ENCODE peak calls at places on chromosomes 11 and 22, in eight cellular contexts. B is tibial artery, G is left ventricle myocardium inferior, Q is heart right ventricle, A is stomach, K is left lung, P is OCI-LY7, V is adrenal gland. E is an unnamed sample.
A peak's percentile ranks its signal among the peaks of the same experiment; 100 is the strongest.

GRCh38 chr11:102560555-102561011 is 30.0 kb upstream of the MMP7 start:
- DNase-seq in K (no peak), B (peak; percentile 38), V (no peak), A (no peak), Q (no peak), P (peak; percentile 59), G (no peak), E (no peak)

GRCh38 chr11:125425601-125426000 is 70.5 kb downstream of the FEZ1 start:
- DNase-seq in K (no peak), B (peak; percentile 56), Q (peak; percentile 82), G (peak; percentile 76), A (no peak), V (no peak), P (no peak), E (no peak)

GRCh38 chr11:119664063-119664572 is 64.9 kb downstream of the NECTIN1 start:
- DNase-seq in V (no peak), B (no peak), Q (no peak), P (no peak), G (no peak), K (no peak), A (peak; percentile 56), E (no peak)

GRCh38 chr11:24373516-24373915 is 123.3 kb upstream of the LUZP2 start:
- DNase-seq in Q (no peak), V (no peak), A (no peak), K (no peak), B (no peak), G (no peak), P (no peak), E (no peak)

GRCh38 chr11:19453893-19454292 is 213.1 kb upstream of the E2F8 start:
- DNase-seq in B (peak; percentile 72), V (no peak), A (no peak), Q (no peak), P (no peak), K (no peak), G (no peak), E (no peak)

GRCh38 chr11:38927993-38928392 is 2330.0 kb upstream of the RAG2 start:
- DNase-seq in P (no peak), B (no peak), K (no peak), V (no peak), G (no peak), Q (no peak), A (no peak), E (no peak)

GRCh38 chr11:126871792-126872191 is 128.8 kb downstream of the KIRREL3 start:
- DNase-seq in A (no peak), B (no peak), V (no peak), K (no peak), G (no peak), P (no peak), Q (no peak), E (no peak)

GRCh38 chr11:69944146-69944795 is 125.1 kb upstream of the FGF3 start:
- DNase-seq in A (no peak), P (no peak), Q (no peak), B (no peak), G (peak; percentile 5), K (no peak), V (no peak), E (no peak)

GRCh38 chr11:118956847-118957469 is 860 bp downstream of the UPK2 start:
- DNase-seq in V (no peak), A (no peak), K (no peak), B (no peak), Q (no peak), G (no peak), P (no peak), E (no peak)

GRCh38 chr22:22047776-22048175 is 65.2 kb upstream of the TOP3B start:
- DNase-seq in V (no peak), K (no peak), Q (no peak), G (no peak), A (no peak), P (no peak), B (no peak), E (no peak)

GRCh38 chr22:23909258-23909898 is 15.2 kb downstream of the MIF start:
- DNase-seq in V (peak; percentile 59), K (no peak), P (no peak), B (no peak), Q (no peak), G (no peak), A (no peak), E (no peak)

GRCh38 chr22:33803371-33803770 is 116.9 kb downstream of the LARGE1 start:
- DNase-seq in K (no peak), A (no peak), P (no peak), B (no peak), V (no peak), G (no peak), Q (no peak), E (no peak)

GRCh38 chr22:21026783-21027692 is 5.3 kb downstream of the SLC7A4 start:
- DNase-seq in P (no peak), B (no peak), Q (no peak), K (peak; percentile 59), V (no peak), G (peak; percentile 49), A (no peak), E (no peak)

GRCh38 chr11:114886644-114887259 is 208.4 kb downstream of the NXPE2 start:
- DNase-seq in K (no peak), V (no peak), P (no peak), A (no peak), G (no peak), Q (no peak), B (no peak), E (no peak)

GRCh38 chr22:39266398-39267030 is 21.7 kb upstream of the PDGFB start:
- DNase-seq in P (no peak), G (no peak), K (no peak), A (no peak), B (peak; percentile 62), V (no peak), Q (no peak), E (no peak)

GRCh38 chr11:108093128-108093904 is 28.1 kb upstream of the ACAT1 start:
- DNase-seq in P (no peak), Q (no peak), B (no peak), A (no peak), V (no peak), G (no peak), K (no peak), E (no peak)

GRCh38 chr22:42072606-42073330 is 1.3 kb upstream of the PHETA2 start:
- DNase-seq in P (peak; percentile 33), A (no peak), B (no peak), V (peak; percentile 58), Q (no peak), K (no peak), G (no peak), E (no peak)
- H3K9me3 ChIP-seq in P (no peaks in the 10 kb centered on the region), A (no peaks in the 10 kb centered on the region), B (no peaks in the 10 kb centered on the region), V (no peaks in the 10 kb centered on the region), Q (no peaks in the 10 kb centered on the region), K (no peaks in the 10 kb centered on the region), G (no peaks in the 10 kb centered on the region), E (no peaks in the 10 kb centered on the region)

GRCh38 chr22:47259990-47260389 is 497.5 kb downstream of the TBC1D22A start:
- DNase-seq in A (no peak), K (no peak), G (no peak), B (no peak), P (peak; percentile 2), V (no peak), Q (no peak), E (no peak)
- H3K9me3 ChIP-seq in A (no peaks in the 10 kb centered on the region), K (no peaks in the 10 kb centered on the region), G (no peaks in the 10 kb centered on the region), B (no peaks in the 10 kb centered on the region), P (no peaks in the 10 kb centered on the region), V (no peaks in the 10 kb centered on the region), Q (no peaks in the 10 kb centered on the region), E (no peaks in the 10 kb centered on the region)

GRCh38 chr11:50032574-50032973 is at the start of gene OR4C45:
- DNase-seq in G (no peak), Q (no peak), A (no peak), K (no peak), P (no peak), V (no peak), B (no peak), E (no peak)

GRCh38 chr11:50030193-50030592 is 2.5 kb upstream of the OR4C45 start:
- DNase-seq in Q (no peak), V (no peak), P (no peak), B (no peak), G (no peak), A (no peak), K (no peak), E (no peak)
- H3K9me3 ChIP-seq in Q (peaks cover 12% of the 10 kb centered on the region), V (no peaks in the 10 kb centered on the region), P (no peaks in the 10 kb centered on the region), B (no peaks in the 10 kb centered on the region), G (peaks cover 8% of the 10 kb centered on the region), A (no peaks in the 10 kb centered on the region), K (no peaks in the 10 kb centered on the region), E (no peaks in the 10 kb centered on the region)

DNA sequence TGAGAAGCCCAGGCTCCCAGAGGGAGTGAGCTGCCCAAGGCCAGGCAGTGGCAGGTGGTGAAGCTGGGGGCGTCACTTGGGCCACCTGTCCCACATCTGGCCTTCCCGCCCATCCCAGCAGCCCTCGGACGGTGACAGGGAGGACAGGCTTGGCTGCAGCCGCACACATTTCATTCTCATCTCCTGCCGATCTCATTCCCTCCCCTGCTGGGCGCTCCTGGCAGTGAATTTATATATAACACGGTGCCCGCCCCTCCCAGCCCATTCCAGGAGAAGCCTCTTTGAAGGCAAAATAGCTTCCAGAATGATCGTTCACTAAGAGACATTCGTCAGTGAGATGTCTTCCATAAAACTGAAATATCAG is 861.3 kb downstream of the TBC1D22A start:
- DNase-seq in Q (no peak), P (no peak), A (peak; percentile 23), K (no peak), G (no peak), B (no peak), V (peak; percentile 2), E (no peak)
- H3K9me3 ChIP-seq in Q (no peaks in the 10 kb centered on the region), P (no peaks in the 10 kb centered on the region), A (no peaks in the 10 kb centered on the region), K (no peaks in the 10 kb centered on the region), G (no peaks in the 10 kb centered on the region), B (no peaks in the 10 kb centered on the region), V (no peaks in the 10 kb centered on the region), E (no peaks in the 10 kb centered on the region)

DNA sequence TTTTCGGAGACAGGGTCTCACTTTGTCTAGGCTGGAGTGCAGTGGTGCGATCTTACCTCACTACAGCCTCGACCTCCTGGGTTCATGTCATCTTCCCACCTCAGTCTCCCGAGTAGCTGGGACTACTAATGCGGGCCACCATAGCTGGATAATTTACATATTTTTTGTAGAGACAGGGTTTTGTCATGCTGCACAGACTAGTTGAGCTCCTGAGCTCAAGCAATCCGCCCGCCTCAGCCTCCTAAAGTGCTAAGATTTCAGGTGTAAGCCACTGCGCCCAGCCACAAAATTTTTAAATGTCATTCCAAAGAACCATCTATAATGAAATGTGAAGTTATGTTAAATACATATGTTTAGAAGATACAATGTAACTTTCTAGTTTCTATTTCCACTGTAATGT is 4747.7 kb upstream of the OR11H1 start:
- DNase-seq in Q (no peak), P (no peak), V (no peak), A (no peak), B (no peak), K (no peak), G (no peak), E (no peak)
- H3K9me3 ChIP-seq in Q (peaks cover 18% of the 10 kb centered on the region), P (peaks cover 19% of the 10 kb centered on the region), V (no peaks in the 10 kb centered on the region), A (no peaks in the 10 kb centered on the region), B (peaks cover 21% of the 10 kb centered on the region), K (no peaks in the 10 kb centered on the region), G (peaks cover 23% of the 10 kb centered on the region), E (no peaks in the 10 kb centered on the region)